ENCODE peak calls at places on chromosome 18, in four cellular contexts. One of them, this sample, is unnamed.

GRCh38 chr18:72922895-72923294 is 55.1 kb upstream of the NETO1 start:
- DNase-seq in NCI-H1092: no peak
- DNase-seq in sciatic nerve: no peak
- DNase-seq in NCI-H1048: no peak
- DNase-seq in this sample: no peak

GRCh38 chr18:75395137-75395536 is 32.4 kb downstream of the SMIM21 start:
- DNase-seq in NCI-H1092: no peak
- DNase-seq in NCI-H1048: no peak
- DNase-seq in sciatic nerve: no peak
- DNase-seq in this sample: no peak

GRCh38 chr18:43705850-43706249 is 428.6 kb upstream of the SYT4 start:
- DNase-seq in sciatic nerve: no peak
- DNase-seq in NCI-H1048: no peak
- DNase-seq in NCI-H1092: no peak
- DNase-seq in this sample: no peak

GRCh38 chr18:32286749-32287148 is 96.9 kb downstream of the MEP1B start:
- DNase-seq in sciatic nerve: no peak
- DNase-seq in NCI-H1048: no peak
- DNase-seq in NCI-H1092: no peak
- DNase-seq in this sample: no peak

GRCh38 chr18:46054956-46055831 is 16.9 kb downstream of the PSTPIP2 start:
- DNase-seq in NCI-H1092: no peak
- DNase-seq in NCI-H1048: no peak
- DNase-seq in sciatic nerve: no peak
- DNase-seq in this sample: no peak

GRCh38 chr18:64244571-64244970 is 95.7 kb upstream of the LINC00305 start:
- DNase-seq in NCI-H1092: peak
- DNase-seq in sciatic nerve: no peak
- DNase-seq in NCI-H1048: no peak
- DNase-seq in this sample: no peak

GRCh38 chr18:56576826-56577573 is 61.4 kb downstream of the TXNL1 start:
- DNase-seq in NCI-H1048: no peak
- DNase-seq in NCI-H1092: no peak
- DNase-seq in sciatic nerve: no peak
- DNase-seq in this sample: no peak

GRCh38 chr18:25349926-25350560 is 1.9 kb downstream of the ZNF521 start:
- DNase-seq in sciatic nerve: peak
- DNase-seq in NCI-H1092: no peak
- DNase-seq in NCI-H1048: no peak
- DNase-seq in this sample: no peak

GRCh38 chr18:69127844-69128486 is 272.7 kb upstream of the DOK6 start:
- DNase-seq in NCI-H1048: no peak
- DNase-seq in NCI-H1092: no peak
- DNase-seq in sciatic nerve: no peak
- DNase-seq in this sample: no peak

GRCh38 chr18:26082475-26082874 is 7.9 kb downstream of the SS18 start:
- DNase-seq in NCI-H1048: no peak
- DNase-seq in sciatic nerve: no peak
- DNase-seq in NCI-H1092: no peak
- DNase-seq in this sample: no peak

GRCh38 chr18:26335139-26335933 is 109.1 kb downstream of the TAF4B start:
- DNase-seq in NCI-H1092: no peak
- DNase-seq in sciatic nerve: no peak
- DNase-seq in NCI-H1048: peak
- DNase-seq in this sample: no peak

GRCh38 chr18:5693637-5694175 is 149.9 kb upstream of the EPB41L3 start:
- DNase-seq in sciatic nerve: no peak
- DNase-seq in NCI-H1048: no peak
- DNase-seq in NCI-H1092: no peak
- DNase-seq in this sample: no peak

GRCh38 chr18:45050712-45051639 is 370.3 kb downstream of the SETBP1 start:
- DNase-seq in NCI-H1048: no peak
- DNase-seq in NCI-H1092: no peak
- DNase-seq in sciatic nerve: no peak
- DNase-seq in this sample: no peak

GRCh38 chr18:74234326-74235171 is 57.2 kb downstream of the CYB5A start:
- DNase-seq in sciatic nerve: no peak
- DNase-seq in NCI-H1092: no peak
- DNase-seq in NCI-H1048: no peak
- DNase-seq in this sample: no peak

GRCh38 chr18:65359479-65359878 is 391.3 kb upstream of the CDH7 start:
- DNase-seq in NCI-H1048: no peak
- DNase-seq in sciatic nerve: no peak
- DNase-seq in NCI-H1092: no peak
- DNase-seq in this sample: no peak

GRCh38 chr18:58793361-58793760 is 71.3 kb upstream of the ZNF532 start:
- DNase-seq in NCI-H1092: no peak
- DNase-seq in sciatic nerve: no peak
- DNase-seq in NCI-H1048: no peak
- DNase-seq in this sample: no peak

GRCh38 chr18:75057169-75057789 is 151.7 kb downstream of the PTGR3 start:
- DNase-seq in NCI-H1092: no peak
- DNase-seq in NCI-H1048: no peak
- DNase-seq in sciatic nerve: no peak
- DNase-seq in this sample: no peak

This sample was measured in stimulated activated naive CD8-positive, alpha-beta T cell treated with anti-CD3 and anti-CD28 coated beads, Interleukin-15, Interleukin-2, amounts not matched to agents 100 U/mL and 50 U/mL, for 24 hours.